ENCODE peak calls at places on chromosome 2, in nine cellular contexts. W, J, C, Q, P, L, E, X and T are unnamed samples.

GRCh38 chr2:35035883-35036282 is 1319.7 kb upstream of the CRIM1 start:
- DNase-seq in W (no peak), J (peak; percentile 0), C (no peak), Q (no peak), P (no peak), L (peak; percentile 34), E (no peak), X (peak; percentile 4), T (no peak)

GRCh38 chr2:149068996-149069888 is 30.7 kb downstream of the LYPD6B start:
- DNase-seq in W (no peak), J (no peak), C (no peak), Q (no peak), P (peak; percentile 93), L (peak; percentile 59), E (no peak), X (no peak), T (no peak)

GRCh38 chr2:134411828-134412638 is 158.2 kb downstream of the MGAT5 start:
- DNase-seq in W (peak; percentile 37), J (peak; percentile 46), C (peak; percentile 50), Q (peak; percentile 34), P (peak; percentile 86), L (peak; percentile 66), E (peak; percentile 74), X (peak; percentile 44), T (peak; percentile 75)

GRCh38 chr2:232325324-232326273 is 53.0 kb upstream of the ALPP start:
- DNase-seq in W (peak; percentile 77), J (no peak), C (peak; percentile 89), Q (peak; percentile 59), P (peak; percentile 32), L (peak; percentile 43), E (peak; percentile 14), X (no peak), T (no peak)

GRCh38 chr2:241652722-241653121 is 15.2 kb downstream of the ATG4B start:
- DNase-seq in W (no peak), J (no peak), C (no peak), Q (no peak), P (no peak), L (no peak), E (no peak), X (no peak), T (no peak)

GRCh38 chr2:63661076-63661475 is 72.3 kb downstream of the MDH1 start:
- DNase-seq in W (no peak), J (no peak), C (no peak), Q (no peak), P (peak; percentile 93), L (peak; percentile 33), E (no peak), X (peak; percentile 13), T (no peak)

GRCh38 chr2:43576983-43577892 is 18.6 kb downstream of the THADA start:
- DNase-seq in W (no peak), J (no peak), C (no peak), Q (no peak), P (peak; percentile 85), L (peak; percentile 69), E (peak; percentile 22), X (peak; percentile 61), T (peak; percentile 42)

GRCh38 chr2:132503621-132504200 is 87.1 kb downstream of the GPR39 start:
- DNase-seq in W (no peak), J (no peak), C (no peak), Q (no peak), P (peak; percentile 85), L (peak; percentile 8), E (no peak), X (no peak), T (no peak)

GRCh38 chr2:106931742-106932335 is 45.9 kb upstream of the ST6GAL2 start:
- DNase-seq in W (no peak), J (no peak), C (no peak), Q (no peak), P (no peak), L (no peak), E (no peak), X (no peak), T (no peak)

GRCh38 chr2:208006325-208006724 is 19.0 kb downstream of the PLEKHM3 start:
- DNase-seq in W (no peak), J (no peak), C (no peak), Q (no peak), P (no peak), L (no peak), E (no peak), X (peak; percentile 83), T (no peak)

GRCh38 chr2:46723346-46723745 is 192.3 kb downstream of the MCFD2 start:
- DNase-seq in W (no peak), J (no peak), C (no peak), Q (no peak), P (no peak), L (peak; percentile 19), E (no peak), X (no peak), T (no peak)

GRCh38 chr2:48448274-48449061 is 81.5 kb upstream of the STON1 start:
- DNase-seq in W (no peak), J (no peak), C (no peak), Q (no peak), P (peak; percentile 94), L (peak; percentile 80), E (no peak), X (peak; percentile 6), T (no peak)

GRCh38 chr2:24342110-24342910 is 18.0 kb downstream of the ITSN2 start:
- DNase-seq in W (no peak), J (no peak), C (no peak), Q (no peak), P (peak; percentile 24), L (no peak), E (peak; percentile 39), X (no peak), T (no peak)

GRCh38 chr2:223941579-223942277 is 3.4 kb downstream of the WDFY1 start:
- DNase-seq in W (no peak), J (no peak), C (no peak), Q (peak; percentile 54), P (peak; percentile 91), L (peak; percentile 54), E (peak; percentile 64), X (peak; percentile 38), T (peak; percentile 67)

GRCh38 chr2:14975401-14975800 is 342.9 kb downstream of the LRATD1 start:
- DNase-seq in W (no peak), J (no peak), C (no peak), Q (no peak), P (no peak), L (peak; percentile 55), E (no peak), X (peak; percentile 35), T (no peak)

GRCh38 chr2:97701851-97702465 is 11.4 kb upstream of the ZAP70 start:
- DNase-seq in W (no peak), J (no peak), C (no peak), Q (no peak), P (peak; percentile 8), L (no peak), E (no peak), X (no peak), T (no peak)

GRCh38 chr2:199303814-199304213 is 153.9 kb downstream of the SATB2 start:
- DNase-seq in W (no peak), J (peak; percentile 61), C (no peak), Q (no peak), P (peak; percentile 100), L (peak; percentile 85), E (no peak), X (peak; percentile 31), T (no peak)

GRCh38 chr2:187529977-187530721 is 24.1 kb downstream of the TFPI start:
- DNase-seq in W (no peak), J (no peak), C (no peak), Q (no peak), P (no peak), L (peak; percentile 91), E (no peak), X (peak; percentile 13), T (no peak)

GRCh38 chr2:178403671-178404379 is 47.1 kb downstream of the PRKRA start:
- DNase-seq in W (no peak), J (no peak), C (no peak), Q (no peak), P (peak; percentile 60), L (no peak), E (peak; percentile 20), X (no peak), T (no peak)

GRCh38 chr2:240733803-240734495 is 42.3 kb downstream of the AQP12A start:
- DNase-seq in W (no peak), J (no peak), C (peak; percentile 24), Q (no peak), P (no peak), L (peak; percentile 11), E (peak; percentile 45), X (no peak), T (no peak)

DNA sequence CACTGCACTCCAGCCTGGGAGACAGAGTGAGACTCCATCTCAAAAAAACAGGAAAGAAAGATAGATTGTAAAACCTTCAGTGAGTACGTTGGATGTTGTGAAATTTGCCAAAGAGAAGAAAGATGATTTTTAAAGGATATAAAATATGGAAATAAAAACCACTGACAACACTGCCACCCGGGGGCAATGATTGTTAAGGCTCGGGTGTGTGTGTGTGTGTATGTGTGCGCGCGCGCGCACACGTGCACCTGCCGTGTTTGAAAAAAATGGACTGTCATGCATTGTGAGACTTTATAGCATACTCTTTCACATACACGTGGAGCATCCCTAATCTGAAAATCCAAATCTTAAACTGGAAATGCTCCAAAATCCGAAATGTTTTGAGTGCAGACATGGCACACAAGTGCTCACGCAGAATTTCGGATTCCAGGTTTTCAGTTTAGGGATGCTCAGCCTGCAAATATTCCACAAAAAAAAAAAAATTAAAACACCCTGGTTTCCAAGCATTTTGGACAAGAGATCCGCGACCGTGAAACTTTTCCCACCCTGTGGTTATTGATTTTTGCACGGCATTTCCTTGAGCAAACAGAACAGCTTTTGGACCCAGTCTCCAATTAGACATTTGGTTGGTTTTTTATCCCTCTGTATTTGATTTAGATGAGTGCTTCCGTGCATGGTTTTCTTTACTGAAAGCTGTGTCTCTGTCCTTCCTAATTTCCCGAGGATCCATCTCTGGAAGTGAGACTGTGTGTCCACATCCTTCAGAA is 269.2 kb downstream of the AGAP1 start:
- DNase-seq in W (no peak), J (no peak), C (no peak), Q (no peak), P (no peak), L (no peak), E (no peak), X (no peak), T (no peak)
- TF ChIP-seq CTCF in W (no peak), J (peak; percentile 17), C (no peak), Q (no peak), P (no peak), L (peak; percentile 17), E (no peak), X (peak; percentile 7), T (no peak)

GRCh38 chr2:215920244-215921100 is 92.9 kb downstream of the MREG start:
- DNase-seq in W (peak; percentile 32), J (peak; percentile 31), C (peak; percentile 67), Q (peak; percentile 27), P (peak; percentile 84), L (peak; percentile 80), E (peak; percentile 59), X (peak; percentile 52), T (peak; percentile 55)
- TF ChIP-seq CTCF in W (peak; percentile 90), J (peak; percentile 89), C (peak; percentile 54), Q (peak; percentile 70), P (peak; percentile 98), L (peak; percentile 90), E (peak; percentile 93), X (peak; percentile 85), T (peak; percentile 85)

GRCh38 chr2:119488245-119489182 is 35.8 kb downstream of the SCTR start:
- DNase-seq in W (no peak), J (no peak), C (no peak), Q (no peak), P (no peak), L (no peak), E (no peak), X (no peak), T (no peak)
- TF ChIP-seq CTCF in W (no peak), J (no peak), C (no peak), Q (no peak), P (no peak), L (no peak), E (no peak), X (no peak), T (no peak)

GRCh38 chr2:75605770-75606535 is 40.6 kb upstream of the MRPL19 start:
- DNase-seq in W (no peak), J (peak; percentile 97), C (no peak), Q (no peak), P (peak; percentile 99), L (peak; percentile 88), E (no peak), X (peak; percentile 58), T (no peak)
- TF ChIP-seq CTCF in W (no peak), J (peak; percentile 57), C (no peak), Q (no peak), P (peak; percentile 60), L (no peak), E (no peak), X (no peak), T (no peak)